ENCODE peak calls at places on chromosomes 6 and 20, in four cellular contexts. I, G, H and Z are unnamed samples.

GRCh38 chr6:119361209-119361608 is 11.6 kb upstream of the MAN1A1 start:
- DNase-seq in H (no peak), I (no peak), G (no peak), Z (no peak)

GRCh38 chr6:33918175-33918695 is 114.4 kb upstream of the MLN start:
- DNase-seq in G (no peak), I (no peak), H (no peak), Z (no peak)

GRCh38 chr20:23658989-23659609 is 21.3 kb upstream of the CST3 start:
- DNase-seq in H (no peak), I (no peak), G (no peak), Z (no peak)

GRCh38 chr6:73017473-73017872 is 207.8 kb downstream of the KHDC1L start:
- DNase-seq in G (no peak), I (no peak), H (no peak), Z (no peak)

GRCh38 chr6:3871511-3871910 is 22.3 kb downstream of the FAM50B start:
- DNase-seq in G (peak; percentile 2), I (no peak), H (no peak), Z (no peak)

GRCh38 chr6:17884501-17885039 is 102.9 kb downstream of the KIF13A start:
- DNase-seq in I (peak; percentile 63), G (no peak), H (no peak), Z (no peak)

GRCh38 chr6:157249756-157250155 is 73.6 kb downstream of the TMEM242 start:
- DNase-seq in I (no peak), H (no peak), G (no peak), Z (no peak)

GRCh38 chr6:2426561-2427340 is 181.3 kb upstream of the GMDS start:
- DNase-seq in I (no peak), H (no peak), G (no peak), Z (no peak)

GRCh38 chr6:118739976-118740771 is 88.8 kb upstream of the CEP85L start:
- DNase-seq in G (no peak), I (no peak), H (no peak), Z (no peak)

GRCh38 chr20:62063601-62063980 is 2.1 kb downstream of the TAF4 start:
- DNase-seq in H (peak; percentile 19), G (no peak), I (no peak), Z (no peak)
- H3K4me3 ChIP-seq in H (peak overlapping the region; percentile 58), G (no peak overlapping the region), I (no peak overlapping the region), Z (peak overlapping the region; percentile 40)

GRCh38 chr20:54020868-54021267 is 49.5 kb downstream of the BCAS1 start:
- DNase-seq in H (no peak), G (no peak), I (no peak), Z (no peak)

GRCh38 chr20:54020348-54020747 is 50.0 kb downstream of the BCAS1 start:
- DNase-seq in I (no peak), G (no peak), H (no peak), Z (no peak)

GRCh38 chr20:54019585-54019984 is 50.8 kb downstream of the BCAS1 start:
- DNase-seq in G (no peak), I (no peak), H (no peak), Z (no peak)

GRCh38 chr20:54023406-54023805 is 47.0 kb downstream of the BCAS1 start:
- DNase-seq in H (no peak), G (no peak), I (no peak), Z (no peak)

GRCh38 chr20:54021446-54022235 is 48.8 kb downstream of the BCAS1 start:
- DNase-seq in G (no peak), H (no peak), I (no peak), Z (no peak)
- TF ChIP-seq CTCF in G (no peak), H (no peak), I (no peak), Z (no peak)

DNA sequence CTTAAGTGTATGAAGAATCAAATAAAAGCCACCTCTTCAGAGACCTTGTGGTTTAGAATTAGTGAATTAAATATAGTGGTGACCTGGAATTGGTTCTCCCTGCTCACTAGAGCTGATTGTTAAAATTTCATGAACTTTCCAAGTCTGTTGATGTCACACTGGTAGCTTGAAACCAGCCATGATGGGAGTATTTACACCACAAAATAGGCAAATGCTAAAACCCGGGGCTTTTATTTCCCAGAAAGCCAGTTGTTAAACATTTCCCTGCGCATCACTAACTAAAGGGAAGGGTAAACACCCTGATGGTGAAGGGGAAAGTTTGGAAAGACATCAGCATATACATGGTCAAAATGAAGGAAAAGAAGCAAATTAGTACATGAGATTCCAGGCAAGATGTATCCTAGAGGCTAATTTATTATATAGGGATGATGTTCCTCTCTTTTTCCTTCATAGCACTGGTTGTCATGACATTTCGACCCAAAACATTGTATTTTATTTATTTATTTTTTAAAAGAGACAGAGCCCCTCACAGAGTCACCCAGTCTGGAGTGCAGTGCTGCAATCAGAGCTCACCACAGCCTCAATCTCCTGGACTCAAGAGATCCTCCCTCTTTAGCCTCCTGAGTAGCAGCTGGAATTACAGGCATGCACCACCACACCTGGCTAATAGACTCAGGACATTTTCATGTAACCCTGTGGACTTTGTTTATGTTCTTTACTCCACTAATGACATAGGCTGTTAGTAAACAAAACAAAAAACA is 123.2 kb downstream of the RIN2 start:
- DNase-seq in G (no peak), I (no peak), H (no peak), Z (no peak)
- H3K4me3 ChIP-seq in G (no peak overlapping the region), I (no peak overlapping the region), H (no peak overlapping the region), Z (no peak overlapping the region)

GRCh38 chr20:6122873-6123649 is at the start of gene FERMT1:
- DNase-seq in H (peak; percentile 82), I (peak; percentile 94), G (peak; percentile 56), Z (no peak)
- TF ChIP-seq CTCF in H (peak; percentile 18), I (no peak), G (no peak), Z (no peak)

GRCh38 chr6:122610690-122611455 is 668 bp downstream of the PKIB start:
- DNase-seq in I (no peak), G (peak; percentile 88), H (peak; percentile 72), Z (peak; percentile 68)
- H3K4me3 ChIP-seq in I (no peak overlapping the region), G (peak overlapping the region; percentile 90), H (peak overlapping the region; percentile 43), Z (peak overlapping the region; percentile 46)

DNA sequence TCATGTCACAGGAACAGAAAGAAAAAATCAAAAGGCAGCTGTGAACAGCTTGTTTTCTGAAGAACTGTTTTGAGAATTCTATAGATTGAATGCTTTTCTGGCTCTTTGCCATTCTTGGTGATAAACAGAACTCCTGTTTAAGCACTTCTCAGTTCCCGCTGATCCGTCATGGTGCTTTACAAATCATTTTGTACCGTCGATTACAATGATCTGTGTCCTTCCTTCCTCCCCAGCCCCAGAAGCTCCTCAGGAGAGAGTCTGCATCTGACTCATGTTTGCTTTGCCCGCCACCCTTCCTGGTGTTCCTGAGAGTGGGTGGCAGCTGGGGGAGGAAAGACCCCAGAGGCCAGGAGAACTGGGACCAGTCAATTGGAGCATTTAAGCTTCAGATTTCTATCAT is 538.6 kb upstream of the MARCKS start:
- DNase-seq in H (no peak), G (no peak), I (no peak), Z (no peak)
- TF ChIP-seq CTCF in H (no peak), G (no peak), I (no peak), Z (no peak)

GRCh38 chr6:31401403-31401802 is 2.0 kb upstream of the MICA start:
- DNase-seq in I (peak; percentile 43), H (peak; percentile 75), G (no peak), Z (peak; percentile 41)
- H3K4me3 ChIP-seq in I (peak overlapping the region; percentile 72), H (peak overlapping the region; percentile 92), G (no peak overlapping the region), Z (peak overlapping the region; percentile 69)

DNA sequence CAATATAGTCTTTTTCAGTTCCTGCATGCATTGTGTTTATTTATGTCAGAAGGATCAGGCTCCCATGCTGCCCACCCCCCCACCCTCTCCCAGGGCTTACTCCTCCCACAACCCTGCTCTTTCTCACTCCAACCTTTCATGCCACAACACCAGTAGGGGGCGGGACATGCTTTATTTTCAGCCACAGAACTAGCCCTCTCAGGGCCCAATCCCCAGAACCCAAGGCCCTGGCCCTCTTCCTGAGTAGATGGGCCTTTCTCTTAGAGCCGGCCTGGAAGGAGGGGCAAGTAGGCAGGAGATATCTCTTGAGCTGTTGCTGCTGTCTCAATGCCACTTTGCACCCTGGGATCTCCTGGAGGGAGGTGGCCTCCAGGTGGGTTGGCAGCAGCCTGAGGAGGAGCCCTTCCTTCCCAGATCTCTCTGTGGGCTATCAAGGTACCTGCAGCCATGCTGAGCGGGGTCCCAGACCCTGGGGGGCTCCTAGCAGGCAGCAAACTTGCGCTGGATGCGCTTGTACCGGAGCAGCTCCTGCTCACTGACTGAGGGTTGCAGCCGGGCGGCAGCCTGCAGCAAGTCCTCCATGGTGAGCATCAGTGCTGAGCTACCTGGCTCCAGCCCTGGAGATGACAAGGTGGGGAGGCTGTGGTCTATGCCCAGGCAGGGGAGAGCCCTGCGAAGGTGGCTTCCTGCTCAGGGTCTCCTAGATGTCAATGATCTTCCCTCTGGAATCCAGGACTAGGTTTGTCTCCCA is 3.5 kb downstream of the GNMT start:
- DNase-seq in G (peak; percentile 96), I (peak; percentile 68), H (peak; percentile 27), Z (no peak)
- TF ChIP-seq CTCF in G (peak; percentile 74), I (peak; percentile 42), H (peak; percentile 11), Z (no peak)

GRCh38 chr20:61587036-61587435 is 335.0 kb downstream of the CDH4 start:
- DNase-seq in G (no peak), I (no peak), H (no peak), Z (no peak)

GRCh38 chr20:61590236-61590635 is 338.2 kb downstream of the CDH4 start:
- DNase-seq in I (no peak), G (no peak), H (no peak), Z (no peak)

GRCh38 chr20:61587910-61588309 is 335.8 kb downstream of the CDH4 start:
- DNase-seq in I (no peak), G (no peak), H (no peak), Z (no peak)

GRCh38 chr20:61589055-61589385 is 337.0 kb downstream of the CDH4 start:
- DNase-seq in H (no peak), I (no peak), G (no peak), Z (no peak)

DNA sequence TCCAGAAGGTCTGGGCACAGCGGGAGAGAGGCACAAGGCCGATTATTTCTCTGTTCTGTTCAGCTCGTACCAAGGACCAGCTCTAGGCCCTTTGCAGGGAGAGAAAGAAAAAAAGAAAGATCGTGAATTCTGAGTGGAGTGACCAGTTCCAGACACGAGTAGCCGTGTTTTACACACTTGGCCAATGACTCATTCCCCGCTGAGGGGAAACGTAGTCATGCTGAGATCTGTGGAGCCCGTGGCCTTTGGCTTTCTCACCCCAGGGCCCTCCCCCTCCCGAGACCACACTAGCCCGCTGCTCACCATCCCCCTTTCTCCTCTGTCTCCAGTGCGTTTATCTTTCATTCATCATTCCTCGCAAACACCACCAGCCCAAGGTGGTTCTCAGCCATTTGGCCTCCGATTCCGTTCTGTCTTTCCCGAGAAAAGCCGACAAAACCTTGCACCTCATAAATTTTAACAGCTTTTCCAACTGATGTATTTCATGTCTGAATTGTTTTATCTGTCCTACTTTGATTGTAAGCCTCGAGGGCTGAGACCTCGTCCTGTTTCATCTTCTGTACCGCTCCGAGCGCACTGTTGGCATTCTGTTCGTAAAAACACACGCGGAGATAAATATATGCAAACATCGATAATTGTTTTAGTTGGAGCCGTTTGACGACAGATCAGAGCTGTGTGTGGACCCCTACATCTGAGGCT is 336.4 kb downstream of the CDH4 start:
- DNase-seq in H (no peak), G (no peak), I (no peak), Z (no peak)
- H3K4me3 ChIP-seq in H (no peak overlapping the region), G (no peak overlapping the region), I (no peak overlapping the region), Z (no peak overlapping the region)

GRCh38 chr6:105784179-105784578 is 302.0 kb upstream of the PRDM1 start:
- DNase-seq in G (no peak), H (no peak), I (no peak), Z (no peak)

GRCh38 chr6:105781248-105781647 is 304.9 kb upstream of the PRDM1 start:
- DNase-seq in G (no peak), I (no peak), H (no peak), Z (no peak)

GRCh38 chr6:105780146-105780860 is 305.8 kb upstream of the PRDM1 start:
- DNase-seq in I (no peak), H (no peak), G (no peak), Z (no peak)

GRCh38 chr6:105783333-105783945 is 302.7 kb upstream of the PRDM1 start:
- DNase-seq in G (no peak), H (no peak), I (no peak), Z (no peak)

GRCh38 chr6:105781905-105782304 is 304.2 kb upstream of the PRDM1 start:
- DNase-seq in I (no peak), H (no peak), G (no peak), Z (no peak)
- TF ChIP-seq CTCF in I (no peak), H (no peak), G (no peak), Z (no peak)